ENCODE peak calls at places on chromosomes 4 and X, in six cellular contexts. K is upper lobe of right lung, X is brain microvascular endothelial cell, D is ovary, Q is mucosa of descending colon, G is neuronal stem cell. C is an unnamed sample. For H3K36me3, the result is how much of the 10 kb centered on the place peaks cover.

GRCh38 chrX:136623400-136623799 is 24.6 kb upstream of the CD40LG start:
- DNase-seq in K (no peak), X (no peak), D (no peak), Q (no peak), G (no peak), C (no peak)

GRCh38 chr4:77893451-77893850 is 30.8 kb downstream of the MRPL1 start:
- DNase-seq in K (no peak), X (no peak), D (no peak), Q (no peak), G (no peak), C (no peak)

GRCh38 chrX:147550217-147550616 is 361.5 kb upstream of the FMR1 start:
- DNase-seq in K (no peak), X (no peak), D (no peak), Q (peak), G (peak), C (peak)

GRCh38 chrX:10569946-10570345 is 50.4 kb downstream of the MID1 start:
- DNase-seq in K (no peak), X (peak), D (no peak), Q (no peak), G (no peak), C (no peak)

GRCh38 chr4:163462556-163462955 is 11.0 kb downstream of the TKTL2 start:
- DNase-seq in K (no peak), X (no peak), D (no peak), Q (no peak), G (no peak), C (no peak)

GRCh38 chr4:143352052-143352451 is 15.4 kb downstream of the GAB1 start:
- DNase-seq in K (no peak), X (no peak), D (no peak), Q (peak), G (no peak), C (no peak)

GRCh38 chr4:1656986-1657385 is 27.1 kb downstream of the FAM53A start:
- DNase-seq in K (no peak), X (no peak), D (no peak), Q (no peak), G (no peak), C (no peak)

GRCh38 chr4:2598661-2599654 is 62.5 kb downstream of the FAM193A start:
- DNase-seq in K (peak), X (no peak), D (no peak), Q (peak), G (no peak), C (peak)

GRCh38 chr4:67980512-67980911 is 17.2 kb upstream of the TMPRSS11A start:
- DNase-seq in K (no peak), X (no peak), D (no peak), Q (no peak), G (no peak), C (no peak)

GRCh38 chr4:162497564-162498167 is 333.9 kb upstream of the FSTL5 start:
- DNase-seq in K (no peak), X (peak), D (no peak), Q (no peak), G (peak), C (no peak)

GRCh38 chr4:153260553-153261306 is 56.5 kb downstream of the TRIM2 start:
- DNase-seq in K (no peak), X (no peak), D (no peak), Q (peak), G (no peak), C (no peak)

GRCh38 chr4:177290780-177291179 is 18.9 kb upstream of the NEIL3 start:
- DNase-seq in K (no peak), X (no peak), D (no peak), Q (no peak), G (no peak), C (no peak)

GRCh38 chrX:13110427-13111324 is 66.3 kb upstream of the FAM9C start:
- DNase-seq in K (no peak), X (peak), D (no peak), Q (peak), G (no peak), C (peak)

GRCh38 chr4:7839856-7840255 is 99.8 kb downstream of the AFAP1 start:
- DNase-seq in K (no peak), X (no peak), D (no peak), Q (no peak), G (no peak), C (no peak)

GRCh38 chr4:33369366-33369899 is 2649.3 kb downstream of the PCDH7 start:
- DNase-seq in K (no peak), X (no peak), D (no peak), Q (no peak), G (no peak), C (no peak)

GRCh38 chrX:314781-315595 is 3.6 kb downstream of the GTPBP6 start:
- DNase-seq in K (peak), X (no peak), D (no peak), Q (no peak), G (no peak), C (no peak)

GRCh38 chr4:103099691-103100392 is at the start of gene BDH2:
- DNase-seq in K (no peak), X (peak), D (peak), Q (peak), G (peak), C (peak)

GRCh38 chr4:147590249-147590920 is 26.8 kb upstream of the TMEM184C start:
- DNase-seq in K (no peak), X (peak), D (peak), Q (peak), G (peak), C (peak)

GRCh38 chr4:80071643-80072606 is 1.1 kb downstream of the ANTXR2 start:
- DNase-seq in K (peak), X (peak), D (peak), Q (peak), G (peak), C (peak)

GRCh38 chrX:40244980-40245379 is 147.2 kb upstream of the BCOR start:
- DNase-seq in K (no peak), X (peak), D (no peak), Q (no peak), G (no peak), C (no peak)

GRCh38 chr4:93760284-93760683 is 68.3 kb upstream of the ATOH1 start:
- DNase-seq in K (no peak), X (no peak), D (no peak), Q (no peak), G (no peak), C (no peak)

GRCh38 chr4:15995826-15996225 is 32.9 kb upstream of the FGFBP2 start:
- DNase-seq in K (no peak), X (no peak), D (no peak), Q (no peak), G (no peak), C (no peak)

GRCh38 chrX:43876680-43877079 is 5.6 kb downstream of the MAOB start:
- DNase-seq in K (no peak), X (no peak), D (no peak), Q (no peak), G (no peak), C (no peak)

GRCh38 chrX:103533428-103534216 is 14.3 kb upstream of the RAB40A start:
- DNase-seq in K (peak), X (peak), D (peak), Q (peak), G (peak), C (peak)
- H3K4me3 ChIP-seq in K (peak), X (peak), D (peak), Q (no peak), G (peak), C (no peak)

DNA sequence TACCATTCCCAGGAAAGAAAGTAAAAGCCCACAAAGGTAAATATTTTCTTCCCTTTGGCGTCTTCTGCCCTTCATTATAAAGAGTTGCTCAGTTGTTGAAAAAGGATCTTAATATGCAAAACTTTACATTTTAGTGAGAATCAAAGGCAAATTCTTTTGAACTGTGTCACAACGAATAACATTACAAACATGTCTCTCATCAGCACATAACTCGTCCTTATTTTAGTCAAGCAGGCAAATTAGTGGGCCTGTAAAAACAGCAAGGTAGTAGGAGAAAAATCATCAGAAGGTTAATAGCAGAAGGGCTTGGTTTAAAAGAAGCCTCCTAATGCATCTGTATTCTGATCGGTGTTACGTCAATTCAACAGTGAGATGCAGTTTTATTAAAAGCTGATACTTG is 647.3 kb upstream of the DIPK2B start:
- DNase-seq in K (no peak), X (no peak), D (no peak), Q (no peak), G (no peak), C (no peak)
- H3K36me3 ChIP-seq in K (under half), X (under half), D (under half), Q (under half), G (half or more), C (under half)

GRCh38 chr4:85938902-85939301 is 421.0 kb downstream of the MAPK10 start:
- DNase-seq in K (no peak), X (no peak), D (no peak), Q (no peak), G (no peak), C (no peak)

GRCh38 chr4:85938062-85938461 is 421.8 kb downstream of the MAPK10 start:
- DNase-seq in K (no peak), X (no peak), D (no peak), Q (peak), G (no peak), C (peak)

GRCh38 chr4:85942107-85942506 is 417.7 kb downstream of the MAPK10 start:
- DNase-seq in K (no peak), X (no peak), D (no peak), Q (no peak), G (no peak), C (no peak)

GRCh38 chr4:85939595-85939994 is 420.3 kb downstream of the MAPK10 start:
- DNase-seq in K (no peak), X (no peak), D (no peak), Q (no peak), G (no peak), C (no peak)

GRCh38 chr4:85940131-85940530 is 419.7 kb downstream of the MAPK10 start:
- DNase-seq in K (no peak), X (no peak), D (no peak), Q (no peak), G (no peak), C (no peak)
- H3K4me3 ChIP-seq in K (no peak), X (no peak), D (no peak), Q (no peak), G (no peak), C (no peak)

GRCh38 chrX:48933757-48934156 is 14.9 kb upstream of the PIM2 start:
- DNase-seq in K (no peak), X (no peak), D (no peak), Q (no peak), G (no peak), C (no peak)
- H3K36me3 ChIP-seq in K (under half), X (under half), D (under half), Q (under half), G (under half), C (under half)

GRCh38 chrX:154138857-154139256 is 5.2 kb upstream of the OPN1LW start:
- DNase-seq in K (no peak), X (no peak), D (no peak), Q (no peak), G (no peak), C (no peak)

GRCh38 chrX:154140206-154140605 is 3.8 kb upstream of the OPN1LW start:
- DNase-seq in K (no peak), X (no peak), D (no peak), Q (no peak), G (no peak), C (no peak)

GRCh38 chrX:154135458-154136229 is 8.4 kb upstream of the OPN1LW start:
- DNase-seq in K (no peak), X (no peak), D (no peak), Q (no peak), G (no peak), C (no peak)

GRCh38 chrX:154140742-154141141 is 3.3 kb upstream of the OPN1LW start:
- DNase-seq in K (no peak), X (no peak), D (no peak), Q (no peak), G (no peak), C (no peak)

DNA sequence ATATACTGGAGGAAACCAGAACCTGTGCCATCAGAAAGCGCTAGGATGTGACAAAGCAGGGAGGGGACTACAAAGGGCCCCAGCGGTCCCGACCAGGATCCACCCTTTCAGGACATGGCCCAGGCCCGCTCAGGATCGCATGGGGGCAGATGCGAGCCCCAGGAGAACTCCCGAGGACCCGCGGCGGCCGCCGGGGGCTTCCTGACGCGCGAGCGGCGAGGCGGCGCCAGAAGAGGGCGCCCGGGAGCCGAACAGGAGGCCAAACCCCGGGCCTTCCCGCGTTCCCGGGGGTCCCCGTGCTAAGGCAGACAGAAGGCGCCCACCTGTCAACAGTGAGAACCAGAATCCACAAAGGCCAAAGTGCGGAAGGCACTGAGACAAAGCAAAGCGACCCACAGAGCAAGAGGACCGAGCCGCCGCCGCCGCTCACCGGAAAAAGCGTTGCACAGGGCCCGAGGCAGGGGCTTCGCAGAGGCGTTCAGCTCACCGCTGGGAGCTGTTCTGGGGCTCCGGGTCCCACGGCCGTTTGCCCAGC is 7.3 kb upstream of the OPN1LW start:
- DNase-seq in K (peak), X (peak), D (peak), Q (peak), G (peak), C (peak)
- H3K4me3 ChIP-seq in K (peak), X (peak), D (peak), Q (no peak), G (peak), C (no peak)

GRCh38 chrX:129568349-129568748 is 28.3 kb downstream of the OCRL start:
- DNase-seq in K (no peak), X (no peak), D (no peak), Q (no peak), G (no peak), C (no peak)

GRCh38 chrX:129561453-129561852 is 21.4 kb downstream of the OCRL start:
- DNase-seq in K (no peak), X (no peak), D (no peak), Q (no peak), G (no peak), C (no peak)

GRCh38 chrX:129565046-129565649 is 25.1 kb downstream of the OCRL start:
- DNase-seq in K (no peak), X (no peak), D (no peak), Q (peak), G (no peak), C (no peak)

DNA sequence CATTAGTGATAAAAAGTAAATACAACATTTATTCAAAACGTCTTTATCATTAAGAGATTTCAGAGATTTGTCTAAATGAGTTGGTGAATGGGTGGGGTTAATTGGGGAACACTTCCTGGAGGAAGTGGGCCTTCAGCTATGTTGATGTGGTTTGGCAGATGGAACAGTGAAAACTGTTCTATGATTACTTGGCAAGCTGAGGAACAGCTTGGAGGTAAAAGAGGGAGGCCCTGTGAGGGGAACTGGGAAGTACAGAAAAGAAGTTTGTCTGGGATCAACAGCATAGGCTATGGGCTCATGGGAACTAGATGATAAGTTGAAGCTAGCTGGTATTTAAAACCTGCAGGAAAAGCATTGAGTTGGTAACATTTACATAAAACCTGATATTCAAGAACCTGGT is 26.0 kb downstream of the OCRL start:
- DNase-seq in K (no peak), X (no peak), D (no peak), Q (no peak), G (no peak), C (no peak)
- H3K36me3 ChIP-seq in K (under half), X (under half), D (under half), Q (under half), G (half or more), C (under half)